ENCODE peak calls at places on chromosomes 6 and 20, in four cellular contexts. W, Q, R and M are unnamed samples.

GRCh38 chr6:136309729-136310311 is 20.2 kb upstream of the BCLAF1 start:
- DNase-seq in W (no peak), Q (no peak), R (no peak), M (no peak)

GRCh38 chr20:55880361-55880760 is 125.0 kb downstream of the CBLN4 start:
- DNase-seq in W (no peak), Q (no peak), R (no peak), M (no peak)

GRCh38 chr6:130457605-130458004 is 91.8 kb downstream of the TMEM200A start:
- DNase-seq in W (no peak), Q (peak), R (no peak), M (no peak)

GRCh38 chr20:58892126-58892931 is 39.8 kb downstream of the GNAS start:
- DNase-seq in W (no peak), Q (peak), R (peak), M (peak)

GRCh38 chr20:8242066-8242465 is 110.0 kb downstream of the PLCB1 start:
- DNase-seq in W (no peak), Q (no peak), R (no peak), M (no peak)

GRCh38 chr6:166498228-166498627 is 88.2 kb downstream of the RAMACL start:
- DNase-seq in W (no peak), Q (no peak), R (no peak), M (no peak)

GRCh38 chr6:131784561-131784960 is 23.3 kb upstream of the ENPP1 start:
- DNase-seq in W (no peak), Q (no peak), R (no peak), M (no peak)

GRCh38 chr20:22586645-22587310 is 2.4 kb upstream of the FOXA2 start:
- DNase-seq in W (no peak), Q (no peak), R (peak), M (no peak)

GRCh38 chr6:48147101-48147500 is 36.1 kb upstream of the PTCHD4 start:
- DNase-seq in W (no peak), Q (no peak), R (no peak), M (no peak)

GRCh38 chr6:88547768-88548167 is 381.6 kb upstream of the CNR1 start:
- DNase-seq in W (no peak), Q (no peak), R (peak), M (no peak)

GRCh38 chr6:39287601-39288000 is 26.6 kb downstream of the KCNK17 start:
- DNase-seq in W (no peak), Q (no peak), R (no peak), M (no peak)

GRCh38 chr20:62588458-62589149 is 53.7 kb upstream of the SLCO4A1 start:
- DNase-seq in W (no peak), Q (peak), R (no peak), M (no peak)

GRCh38 chr6:38445321-38445720 is 194.4 kb downstream of the BTBD9 start:
- DNase-seq in W (no peak), Q (peak), R (no peak), M (no peak)

GRCh38 chr6:24692415-24692814 is 25.5 kb downstream of the ACOT13 start:
- DNase-seq in W (no peak), Q (no peak), R (no peak), M (no peak)

GRCh38 chr20:44111712-44112335 is 75.2 kb downstream of the JPH2 start:
- DNase-seq in W (no peak), Q (peak), R (peak), M (no peak)

GRCh38 chr20:40326794-40327193 is 362.2 kb downstream of the MAFB start:
- DNase-seq in W (no peak), Q (no peak), R (no peak), M (no peak)

GRCh38 chr6:163243691-163244505 is 170.6 kb upstream of the QKI start:
- DNase-seq in W (no peak), Q (no peak), R (no peak), M (no peak)

GRCh38 chr20:59598625-59599310 is 5.6 kb upstream of the PHACTR3 start:
- DNase-seq in W (no peak), Q (no peak), R (peak), M (peak)

GRCh38 chr6:165204807-165205545 is 104.4 kb downstream of the C6orf118 start:
- DNase-seq in W (no peak), Q (no peak), R (no peak), M (no peak)

GRCh38 chr20:6104493-6105188 is 18.2 kb downstream of the FERMT1 start:
- DNase-seq in W (no peak), Q (no peak), R (peak), M (no peak)

GRCh38 chr20:21421601-21422236 is 24.4 kb upstream of the NKX2-4 start:
- DNase-seq in W (no peak), Q (no peak), R (no peak), M (no peak)

GRCh38 chr20:59824711-59825562 is 108.5 kb downstream of the SYCP2 start:
- DNase-seq in W (no peak), Q (no peak), R (no peak), M (no peak)

GRCh38 chr20:38272398-38272797 is 11.9 kb upstream of the KIAA1755 start:
- DNase-seq in W (no peak), Q (peak), R (peak), M (no peak)

GRCh38 chr20:15031546-15032351 is 694.3 kb upstream of the FLRT3 start:
- DNase-seq in W (no peak), Q (no peak), R (no peak), M (no peak)

GRCh38 chr6:3088853-3089445 is 20.7 kb downstream of the RIPK1 start:
- DNase-seq in W (no peak), Q (no peak), R (no peak), M (no peak)

GRCh38 chr20:38763616-38764015 is 15.4 kb downstream of the ACTR5 start:
- DNase-seq in W (no peak), Q (no peak), R (no peak), M (no peak)

GRCh38 chr6:158174024-158174423 is 5.9 kb downstream of the GTF2H5 start:
- DNase-seq in W (no peak), Q (no peak), R (no peak), M (no peak)

GRCh38 chr20:11902264-11902663 is 15.4 kb upstream of the BTBD3 start:
- DNase-seq in W (no peak), Q (peak), R (peak), M (no peak)

GRCh38 chr6:37047421-37047931 is 42.0 kb downstream of the FGD2 start:
- DNase-seq in W (no peak), Q (no peak), R (no peak), M (peak)

GRCh38 chr6:142378138-142378875 is 76.5 kb downstream of the ADGRG6 start:
- DNase-seq in W (no peak), Q (peak), R (peak), M (no peak)

GRCh38 chr20:31663838-31664695 is 26.4 kb downstream of the COX4I2 start:
- DNase-seq in W (no peak), Q (no peak), R (no peak), M (no peak)

GRCh38 chr20:31484001-31484400 is 8.9 kb downstream of the REM1 start:
- DNase-seq in W (no peak), Q (no peak), R (no peak), M (no peak)

GRCh38 chr6:2353412-2354137 is 108.2 kb upstream of the GMDS start:
- DNase-seq in W (no peak), Q (peak), R (peak), M (peak)

GRCh38 chr6:20497200-20497820 is 36.9 kb upstream of the CDKAL1 start:
- DNase-seq in W (no peak), Q (peak), R (no peak), M (no peak)

GRCh38 chr20:59999502-59999901 is 41.3 kb downstream of the CDH26 start:
- DNase-seq in W (no peak), Q (no peak), R (no peak), M (no peak)

GRCh38 chr20:25032478-25033183 is 25.3 kb downstream of the ACSS1 start:
- DNase-seq in W (no peak), Q (no peak), R (no peak), M (no peak)

GRCh38 chr6:116476021-116476678 is 15.0 kb downstream of the CALHM6 start:
- DNase-seq in W (peak), Q (no peak), R (peak), M (peak)

GRCh38 chr6:56671651-56672461 is 29.2 kb upstream of the DST start:
- DNase-seq in W (no peak), Q (no peak), R (no peak), M (peak)

GRCh38 chr6:109118337-109118736 is 23.0 kb downstream of the CEP57L1 start:
- DNase-seq in W (no peak), Q (no peak), R (no peak), M (no peak)